ENCODE peak calls at places on chromosome 22, in eight cellular contexts. W is GM12865, E is cardiac fibroblast, G is T47D, X is iPS-NIHi11, T is cardiac muscle cell, C is SW480, P is Panc1. Y is an unnamed sample.

GRCh38 chr22:19056951-19057401 is 65.2 kb downstream of the DGCR2 start:
- DNase-seq in T (no peak), G (no peak), X (no peak), W (no peak), E (no peak), C (no peak), P (no peak), Y (peak; percentile 44)

GRCh38 chr22:41290262-41291221 is 4.6 kb upstream of the RANGAP1 start:
- DNase-seq in X (no peak), W (no peak), C (peak; percentile 35), G (peak; percentile 25), T (peak; percentile 78), E (peak; percentile 75), P (peak; percentile 72), Y (peak; percentile 83)

GRCh38 chr22:45009881-45010531 is at the start of gene PHF21B:
- DNase-seq in X (peak; percentile 91), P (no peak), C (no peak), G (peak; percentile 33), T (peak; percentile 62), E (peak; percentile 45), W (peak; percentile 40), Y (peak; percentile 89)

GRCh38 chr22:41857160-41857859 is 24.4 kb downstream of the SREBF2 start:
- DNase-seq in E (peak; percentile 69), P (peak; percentile 20), G (no peak), C (peak; percentile 76), W (peak; percentile 84), X (peak; percentile 72), T (peak; percentile 60), Y (peak; percentile 88)

GRCh38 chr22:17192186-17192585 is 27.0 kb downstream of the ADA2 start:
- DNase-seq in P (no peak), W (no peak), E (no peak), X (no peak), G (no peak), C (no peak), T (no peak), Y (no peak)

GRCh38 chr22:48866906-48867597 is 960.6 kb downstream of the BRD1 start:
- DNase-seq in X (no peak), T (no peak), E (no peak), G (no peak), W (no peak), P (no peak), C (no peak), Y (no peak)

GRCh38 chr22:22375586-22376351 is 131.2 kb downstream of the VPREB1 start:
- DNase-seq in P (no peak), X (no peak), C (no peak), G (no peak), W (peak; percentile 36), E (no peak), T (no peak), Y (peak; percentile 53)

GRCh38 chr22:44192098-44192810 is 11.5 kb downstream of the PARVG start:
- DNase-seq in G (peak; percentile 91), C (peak; percentile 78), W (peak; percentile 71), E (no peak), T (peak; percentile 13), X (peak; percentile 82), P (no peak), Y (no peak)

GRCh38 chr22:37560682-37561208 is 465 bp downstream of the CDC42EP1 start:
- DNase-seq in W (no peak), C (no peak), G (peak; percentile 37), P (no peak), X (peak; percentile 50), E (peak; percentile 78), T (peak; percentile 85), Y (peak; percentile 80)

GRCh38 chr22:40637181-40638150 is 947 bp upstream of the MRTFA start:
- DNase-seq in G (no peak), E (no peak), X (no peak), T (no peak), C (peak; percentile 13), P (no peak), W (peak; percentile 47), Y (no peak)

GRCh38 chr22:37482244-37482643 is 3.9 kb downstream of the MFNG start:
- DNase-seq in C (no peak), G (no peak), P (no peak), W (no peak), E (no peak), T (no peak), X (no peak), Y (no peak)

GRCh38 chr22:36443198-36443770 is 38.2 kb downstream of the TXN2 start:
- DNase-seq in G (no peak), P (no peak), X (no peak), W (peak; percentile 40), C (no peak), T (no peak), E (no peak), Y (peak; percentile 83)

GRCh38 chr22:27226666-27227065 is 569.3 kb downstream of the MIAT start:
- DNase-seq in W (no peak), X (no peak), C (peak; percentile 41), E (no peak), G (no peak), T (no peak), P (no peak), Y (peak; percentile 18)

GRCh38 chr22:49826603-49827306 is 918 bp downstream of the BRD1 start:
- DNase-seq in G (peak; percentile 22), X (no peak), W (peak; percentile 48), C (no peak), T (peak; percentile 57), P (no peak), E (peak; percentile 62), Y (no peak)

GRCh38 chr22:24930678-24931077 is 15.8 kb downstream of the LHFPL7 start:
- DNase-seq in T (no peak), C (no peak), W (no peak), X (no peak), P (no peak), G (no peak), E (no peak), Y (no peak)

GRCh38 chr22:44460287-44461082 is 37.5 kb downstream of the RTL6 start:
- DNase-seq in X (no peak), T (peak; percentile 46), E (peak; percentile 35), W (no peak), C (no peak), G (no peak), P (no peak), Y (no peak)

GRCh38 chr22:46026907-46027218 is 49.9 kb upstream of the WNT7B start:
- DNase-seq in W (no peak), G (no peak), E (no peak), P (no peak), C (no peak), T (no peak), X (no peak), Y (no peak)

GRCh38 chr22:36289406-36289870 is 36.5 kb downstream of the APOL1 start:
- DNase-seq in P (no peak), T (no peak), W (no peak), G (no peak), C (no peak), E (no peak), X (no peak), Y (no peak)

GRCh38 chr22:50620861-50621490 is 7.0 kb downstream of the ARSA start:
- DNase-seq in W (peak; percentile 87), P (no peak), G (no peak), E (no peak), X (no peak), T (no peak), C (no peak), Y (no peak)

GRCh38 chr22:32764330-32765116 is 37.0 kb upstream of the TIMP3 start:
- DNase-seq in X (no peak), C (no peak), P (no peak), G (no peak), T (peak; percentile 94), W (no peak), E (peak; percentile 86), Y (no peak)

GRCh38 chr22:30705710-30706651 is 11.3 kb downstream of the OSBP2 start:
- DNase-seq in X (peak; percentile 34), P (no peak), G (no peak), C (peak; percentile 85), W (peak; percentile 86), T (no peak), E (peak; percentile 29), Y (no peak)

GRCh38 chr22:43946391-43946680 is 8.9 kb upstream of the SAMM50 start:
- DNase-seq in P (no peak), G (peak; percentile 27), E (no peak), W (no peak), X (no peak), C (no peak), T (no peak), Y (no peak)

GRCh38 chr22:47192106-47192650 is 429.7 kb downstream of the TBC1D22A start:
- DNase-seq in W (no peak), C (no peak), T (no peak), P (no peak), G (no peak), X (no peak), E (no peak), Y (peak; percentile 52)

GRCh38 chr22:44901301-44901700 is 108.5 kb downstream of the PHF21B start:
- DNase-seq in P (no peak), G (peak; percentile 1), C (no peak), X (no peak), W (no peak), T (peak; percentile 11), E (peak; percentile 7), Y (no peak)

GRCh38 chr22:33828302-33828701 is 92.0 kb downstream of the LARGE1 start:
- DNase-seq in X (no peak), C (no peak), P (no peak), G (no peak), E (no peak), T (no peak), W (peak; percentile 26), Y (no peak)

GRCh38 chr22:26689553-26690301 is 32.3 kb downstream of the MIAT start:
- DNase-seq in P (no peak), X (peak; percentile 37), C (no peak), W (no peak), G (no peak), T (no peak), E (no peak), Y (no peak)

GRCh38 chr22:35397095-35397904 is 2.6 kb upstream of the MCM5 start:
- DNase-seq in P (no peak), X (no peak), C (no peak), T (peak; percentile 58), W (no peak), G (no peak), E (peak; percentile 59), Y (no peak)

GRCh38 chr22:50530280-50530856 is 556 bp upstream of the TYMP start:
- DNase-seq in X (peak; percentile 21), C (no peak), G (peak; percentile 90), T (peak; percentile 94), W (peak; percentile 92), E (peak; percentile 90), P (no peak), Y (peak; percentile 62)

GRCh38 chr22:22604326-22605073 is 39.9 kb upstream of the GGTLC2 start:
- DNase-seq in C (no peak), G (no peak), X (no peak), W (no peak), P (no peak), E (no peak), T (no peak), Y (no peak)

GRCh38 chr22:40973144-40973543 is 22.0 kb downstream of the RBX1 start:
- DNase-seq in X (no peak), C (no peak), G (no peak), T (no peak), E (no peak), W (no peak), P (no peak), Y (no peak)

GRCh38 chr22:23061471-23062280 is 8.6 kb upstream of the GNAZ start:
- DNase-seq in C (no peak), E (no peak), T (no peak), P (no peak), W (no peak), X (no peak), G (no peak), Y (no peak)

GRCh38 chr22:32411388-32411787 is 659 bp downstream of the RTCB start:
- DNase-seq in X (no peak), C (peak; percentile 38), W (peak; percentile 15), E (no peak), T (peak; percentile 16), G (peak; percentile 9), P (no peak), Y (peak; percentile 58)

GRCh38 chr22:34886391-34886790 is 179.6 kb upstream of the ISX start:
- DNase-seq in E (no peak), X (no peak), C (no peak), T (no peak), G (no peak), P (no peak), W (no peak), Y (no peak)

GRCh38 chr22:45149671-45150070 is 14.1 kb upstream of the NUP50 start:
- DNase-seq in P (no peak), E (no peak), C (no peak), X (no peak), T (no peak), G (no peak), W (no peak), Y (no peak)